ENCODE peak calls at places on chromosomes 13 and 19, in five cellular contexts. U is mammary epithelial cell, V is left ventricle myocardium inferior, O is cardiac fibroblast, L is endothelial cell. Z is an unnamed sample.

GRCh38 chr13:85508683-85509329 is 290.4 kb downstream of the SLITRK6 start:
- DNase-seq in U (peak; percentile 60), V (no peak), O (no peak), L (no peak), Z (no peak)

GRCh38 chr13:91153372-91153771 is 194.1 kb upstream of the MIR17HG start:
- DNase-seq in U (no peak), V (no peak), O (no peak), L (no peak), Z (peak; percentile 53)

GRCh38 chr19:6006896-6007295 is 29.0 kb upstream of the RANBP3 start:
- DNase-seq in U (no peak), V (no peak), O (no peak), L (no peak), Z (no peak)

GRCh38 chr19:40556953-40557530 is 19.6 kb upstream of the SHKBP1 start:
- DNase-seq in U (no peak), V (no peak), O (no peak), L (no peak), Z (no peak)

GRCh38 chr13:44837250-44837649 is 152.0 kb downstream of the NUFIP1 start:
- DNase-seq in U (no peak), V (no peak), O (peak; percentile 55), L (no peak), Z (no peak)

GRCh38 chr13:31742102-31742695 is 2.9 kb downstream of the RXFP2 start:
- DNase-seq in U (peak; percentile 45), V (peak; percentile 45), O (peak; percentile 83), L (peak; percentile 78), Z (peak; percentile 74)

GRCh38 chr19:3740431-3740830 is 21.1 kb downstream of the APBA3 start:
- DNase-seq in U (no peak), V (no peak), O (no peak), L (no peak), Z (no peak)

GRCh38 chr13:105894711-105895110 is 640.8 kb downstream of the EFNB2 start:
- DNase-seq in U (no peak), V (no peak), O (no peak), L (no peak), Z (no peak)

GRCh38 chr19:46383846-46384245 is 29.5 kb downstream of the CCDC8 start:
- DNase-seq in U (no peak), V (no peak), O (no peak), L (no peak), Z (no peak)

GRCh38 chr19:3344608-3345598 is 21.5 kb upstream of the NFIC start:
- DNase-seq in U (no peak), V (no peak), O (no peak), L (no peak), Z (no peak)

GRCh38 chr19:33438016-33438671 is 64.6 kb downstream of the CEBPG start:
- DNase-seq in U (no peak), V (peak; percentile 42), O (no peak), L (peak; percentile 31), Z (peak; percentile 26)

GRCh38 chr13:99312493-99312883 is 5.3 kb upstream of the GPR183 start:
- DNase-seq in U (no peak), V (peak; percentile 45), O (peak; percentile 92), L (no peak), Z (peak; percentile 49)

GRCh38 chr13:65990684-65991083 is 1239.5 kb downstream of the PCDH9 start:
- DNase-seq in U (no peak), V (no peak), O (no peak), L (no peak), Z (no peak)

GRCh38 chr19:30149300-30149699 is 207.3 kb downstream of the URI1 start:
- DNase-seq in U (no peak), V (no peak), O (no peak), L (no peak), Z (no peak)

GRCh38 chr13:31930901-31931522 is 100.6 kb upstream of the FRY start:
- DNase-seq in U (no peak), V (no peak), O (no peak), L (no peak), Z (no peak)

GRCh38 chr13:42497798-42498197 is 76.2 kb upstream of the TNFSF11 start:
- DNase-seq in U (peak; percentile 87), V (no peak), O (peak; percentile 92), L (no peak), Z (peak; percentile 85)

GRCh38 chr19:8426283-8426682 is 13.2 kb downstream of the MARCHF2 start:
- DNase-seq in U (no peak), V (no peak), O (no peak), L (no peak), Z (no peak)

GRCh38 chr13:73603646-73604045 is 530.6 kb downstream of the KLF12 start:
- DNase-seq in U (peak; percentile 69), V (no peak), O (no peak), L (no peak), Z (no peak)

GRCh38 chr13:20801704-20802103 is 27.9 kb upstream of the EEF1AKMT1 start:
- DNase-seq in U (no peak), V (no peak), O (no peak), L (no peak), Z (no peak)

GRCh38 chr19:32566246-32566830 is 14.7 kb upstream of the PDCD5 start:
- DNase-seq in U (no peak), V (no peak), O (peak; percentile 66), L (no peak), Z (no peak)

GRCh38 chr13:44818428-44818827 is 170.8 kb downstream of the NUFIP1 start:
- DNase-seq in U (peak; percentile 16), V (no peak), O (peak; percentile 51), L (no peak), Z (peak; percentile 38)

GRCh38 chr13:64709079-64709478 is 2521.1 kb downstream of the PCDH9 start:
- DNase-seq in U (no peak), V (no peak), O (no peak), L (no peak), Z (no peak)

GRCh38 chr13:109818136-109818535 is 31.8 kb upstream of the IRS2 start:
- DNase-seq in U (peak; percentile 29), V (no peak), O (no peak), L (no peak), Z (no peak)

GRCh38 chr19:18223860-18224524 is 2.2 kb downstream of the PDE4C start:
- DNase-seq in U (no peak), V (peak; percentile 45), O (no peak), L (peak; percentile 72), Z (no peak)

GRCh38 chr13:29893438-29893837 is 43.0 kb upstream of the UBL3 start:
- DNase-seq in U (no peak), V (no peak), O (no peak), L (no peak), Z (no peak)

GRCh38 chr13:20206065-20206725 is 13.5 kb upstream of the GJB2 start:
- DNase-seq in U (no peak), V (no peak), O (no peak), L (no peak), Z (no peak)

GRCh38 chr19:32201661-32202060 is 143.7 kb upstream of the ZNF507 start:
- DNase-seq in U (no peak), V (no peak), O (no peak), L (no peak), Z (no peak)

DNA sequence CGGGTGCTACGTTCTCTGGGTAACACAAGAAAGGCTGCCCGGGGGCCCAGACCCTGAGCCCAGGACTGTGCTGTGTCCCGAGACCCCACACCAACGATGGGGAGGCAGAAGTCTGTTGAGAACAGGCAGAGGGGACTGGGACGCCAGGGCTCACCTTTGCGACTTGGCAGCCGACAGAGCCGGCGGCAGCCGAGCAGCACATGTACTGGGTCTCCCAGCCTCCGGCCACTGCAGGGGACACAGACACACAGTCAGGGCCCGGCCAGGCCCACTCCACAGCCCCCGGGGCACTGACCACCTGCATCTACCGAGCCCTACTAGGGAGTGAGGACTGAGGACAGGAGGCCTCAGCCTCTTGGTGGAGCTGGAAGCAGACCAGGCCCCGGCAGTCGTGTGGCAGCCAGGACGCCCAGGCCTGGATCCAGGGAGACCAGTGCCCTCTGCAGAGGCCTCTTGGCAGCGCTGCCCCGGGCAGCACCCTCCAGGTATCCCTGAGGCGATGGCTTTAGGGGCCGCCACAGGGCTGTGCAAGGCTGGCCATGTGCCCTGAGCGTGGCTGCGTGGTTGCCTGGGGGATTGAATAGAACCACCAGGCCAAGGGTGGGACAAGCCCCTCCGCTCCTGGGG is 5.6 kb upstream of the ATP8B3 start:
- DNase-seq in U (no peak), V (peak; percentile 45), O (no peak), L (no peak), Z (no peak)
- TF ChIP-seq CTCF in U (no peak), V (no peak), O (no peak), L (no peak), Z (no peak)

DNA sequence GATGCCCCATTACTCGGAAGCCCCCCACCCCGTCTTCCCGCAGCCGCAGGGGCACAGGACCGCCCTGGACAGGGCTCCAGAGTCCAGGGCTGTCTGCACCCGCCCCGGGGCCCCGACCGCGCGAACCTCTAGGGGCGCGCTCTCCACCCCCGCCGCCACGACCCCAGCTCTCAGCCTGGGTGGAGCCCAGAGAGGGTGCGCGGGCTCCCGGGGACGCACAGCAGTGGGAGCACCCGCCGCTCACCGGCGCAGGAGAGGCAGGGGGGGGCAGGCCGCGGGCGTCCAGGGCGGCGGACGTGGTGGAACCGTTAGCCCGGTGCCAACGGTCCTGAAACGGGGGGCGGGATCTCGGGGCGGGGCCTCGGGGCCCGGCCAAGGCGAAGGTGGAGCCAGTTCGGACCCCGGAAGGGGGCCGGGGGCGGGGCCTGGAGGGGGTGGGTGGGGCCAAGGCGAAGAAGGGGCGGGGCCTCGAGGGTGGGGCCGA is at the start of gene ATP8B3:
- DNase-seq in U (no peak), V (no peak), O (no peak), L (no peak), Z (no peak)
- TF ChIP-seq CTCF in U (no peak), V (peak; percentile 20), O (no peak), L (no peak), Z (no peak)

GRCh38 chr19:42229263-42229854 is 9.2 kb downstream of the ZNF526 start:
- DNase-seq in U (no peak), V (no peak), O (no peak), L (no peak), Z (no peak)
- TF ChIP-seq CTCF in U (no peak), V (no peak), O (peak; percentile 8), L (no peak), Z (no peak)

GRCh38 chr19:13718733-13719132 is 45.6 kb upstream of the MRI1 start:
- DNase-seq in U (peak; percentile 61), V (peak; percentile 34), O (peak; percentile 71), L (no peak), Z (peak; percentile 66)
- TF ChIP-seq CTCF in U (peak; percentile 45), V (peak; percentile 62), O (peak; percentile 32), L (no peak), Z (peak; percentile 44)

DNA sequence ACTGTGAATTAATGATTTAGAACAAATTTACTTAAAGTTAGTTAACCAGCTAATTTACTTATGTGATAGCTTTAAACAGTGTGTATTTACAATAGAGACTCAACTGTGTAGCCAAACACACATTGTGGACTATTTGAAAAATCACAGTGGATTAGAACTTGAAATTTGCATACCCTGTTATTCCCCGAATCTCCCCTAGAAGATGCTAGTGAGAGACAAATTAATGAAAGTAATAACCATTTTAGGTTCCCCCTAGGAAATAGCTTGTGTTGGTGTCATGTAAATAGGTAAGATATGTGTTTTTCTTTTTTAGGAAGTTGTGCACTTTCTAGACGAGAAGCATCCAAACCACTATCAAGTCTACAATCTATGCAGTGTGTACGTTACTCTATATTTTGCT is 98.5 kb downstream of the C1QTNF9 start:
- DNase-seq in U (no peak), V (no peak), O (no peak), L (no peak), Z (no peak)
- TF ChIP-seq CTCF in U (peak; percentile 15), V (no peak), O (no peak), L (no peak), Z (no peak)

Z was measured in astrocyte of the spinal cord.